ENCODE peak calls at places on chromosomes 13 and 19, in four cellular contexts. V, J, Z and K are unnamed samples.

GRCh38 chr13:40064723-40065122 is 409.3 kb downstream of the COG6 start:
- DNase-seq in Z (no peak), J (no peak), V (no peak), K (peak)

GRCh38 chr13:30892966-30893365 is 13.1 kb upstream of the MEDAG start:
- DNase-seq in J (peak), Z (peak), V (no peak), K (peak)

GRCh38 chr19:3057275-3057714 is 5.0 kb downstream of the TLE5 start:
- DNase-seq in V (no peak), Z (no peak), J (peak), K (no peak)

GRCh38 chr19:27736225-27736624 is 1476.7 kb downstream of the UQCRFS1 start:
- DNase-seq in V (no peak), J (no peak), Z (no peak), K (no peak)

GRCh38 chr13:108795841-108796240 is 166.4 kb downstream of the MYO16 start:
- DNase-seq in V (no peak), J (no peak), Z (no peak), K (peak)

GRCh38 chr13:112453207-112453829 is 77.2 kb downstream of the SPACA7 start:
- DNase-seq in V (no peak), Z (no peak), J (peak), K (no peak)

GRCh38 chr19:1471514-1472107 is 7.4 kb downstream of the C19orf25 start:
- DNase-seq in Z (no peak), V (no peak), J (no peak), K (no peak)

GRCh38 chr19:49567722-49568454 is 12.5 kb downstream of the NOSIP start:
- DNase-seq in V (no peak), J (no peak), Z (peak), K (no peak)

GRCh38 chr13:36673838-36674326 is at the start of gene SERTM1:
- DNase-seq in J (peak), Z (no peak), V (no peak), K (no peak)

GRCh38 chr13:32211788-32212187 is 103.4 kb downstream of the ZAR1L start:
- DNase-seq in Z (no peak), J (no peak), V (no peak), K (peak)

GRCh38 chr13:94558721-94559120 is 37.2 kb downstream of the TGDS start:
- DNase-seq in J (no peak), V (no peak), Z (no peak), K (no peak)

GRCh38 chr13:41554180-41554579 is 96.8 kb downstream of the RGCC start:
- DNase-seq in Z (no peak), V (no peak), J (no peak), K (no peak)

GRCh38 chr19:5451494-5451893 is 3.7 kb upstream of the ZNRF4 start:
- DNase-seq in J (no peak), V (no peak), Z (no peak), K (no peak)

GRCh38 chr13:98965325-98965724 is 12.5 kb downstream of the DOCK9 start:
- DNase-seq in J (no peak), V (no peak), Z (no peak), K (no peak)

GRCh38 chr13:114099191-114099590 is 33.2 kb downstream of the RASA3 start:
- DNase-seq in J (no peak), Z (peak), V (no peak), K (peak)

GRCh38 chr13:51347099-51347498 is 7.6 kb downstream of the SERPINE3 start:
- DNase-seq in V (no peak), Z (no peak), J (no peak), K (no peak)

GRCh38 chr19:13902993-13903555 is 2.8 kb downstream of the BRME1 start:
- DNase-seq in J (peak), V (no peak), Z (peak), K (no peak)

GRCh38 chr13:95002968-95003813 is 290.8 kb upstream of the SOX21 start:
- DNase-seq in J (peak), V (no peak), Z (no peak), K (no peak)

GRCh38 chr13:39373108-39373507 is 229.9 kb downstream of the LHFPL6 start:
- DNase-seq in Z (no peak), J (no peak), V (no peak), K (no peak)

GRCh38 chr19:28691683-28692082 is 521.3 kb downstream of the UQCRFS1 start:
- DNase-seq in Z (no peak), V (no peak), J (no peak), K (no peak)

GRCh38 chr13:100473087-100473486 is 115.5 kb downstream of the GGACT start:
- DNase-seq in J (peak), V (no peak), Z (peak), K (no peak)

GRCh38 chr19:41376998-41377365 is 649 bp downstream of the TMEM91 start:
- DNase-seq in V (no peak), J (no peak), Z (no peak), K (no peak)

GRCh38 chr13:28889317-28889716 is 69.2 kb downstream of the MTUS2 start:
- DNase-seq in V (no peak), J (no peak), Z (no peak), K (no peak)

GRCh38 chr19:14141041-14141440 is 4.7 kb upstream of the ASF1B start:
- DNase-seq in V (no peak), J (no peak), Z (no peak), K (no peak)

GRCh38 chr19:2290441-2291184 is 8.6 kb upstream of the PEAK3 start:
- DNase-seq in J (peak), V (no peak), Z (no peak), K (no peak)

GRCh38 chr19:55495646-55496349 is 7.6 kb downstream of the SSC5D start:
- DNase-seq in J (no peak), Z (no peak), V (no peak), K (no peak)

GRCh38 chr13:74290324-74290773 is 156.1 kb upstream of the KLF12 start:
- DNase-seq in V (no peak), Z (no peak), J (no peak), K (peak)

GRCh38 chr13:43054803-43055802 is 31.7 kb downstream of the DNAJC15 start:
- DNase-seq in Z (peak), J (no peak), V (no peak), K (peak)

GRCh38 chr13:101691326-101691725 is 238.9 kb downstream of the ITGBL1 start:
- DNase-seq in V (no peak), Z (no peak), J (no peak), K (no peak)

GRCh38 chr13:62629618-62630017 is 1214.0 kb upstream of the PCDH20 start:
- DNase-seq in J (no peak), V (no peak), Z (no peak), K (no peak)

GRCh38 chr19:776549-776948 is 20.7 kb upstream of the PTBP1 start:
- DNase-seq in V (no peak), Z (no peak), J (no peak), K (no peak)

GRCh38 chr13:31321457-31321856 is 121.7 kb downstream of the B3GLCT start:
- DNase-seq in J (no peak), Z (no peak), V (no peak), K (no peak)

GRCh38 chr19:3041302-3041701 is 12.2 kb upstream of the TLE2 start:
- DNase-seq in V (no peak), Z (no peak), J (peak), K (no peak)

GRCh38 chr19:39037194-39037593 is 4.8 kb upstream of the FBXO27 start:
- DNase-seq in Z (no peak), V (no peak), J (no peak), K (no peak)

GRCh38 chr19:39032164-39032918 is at the start of gene FBXO27:
- DNase-seq in Z (peak), J (peak), V (no peak), K (no peak)

DNA sequence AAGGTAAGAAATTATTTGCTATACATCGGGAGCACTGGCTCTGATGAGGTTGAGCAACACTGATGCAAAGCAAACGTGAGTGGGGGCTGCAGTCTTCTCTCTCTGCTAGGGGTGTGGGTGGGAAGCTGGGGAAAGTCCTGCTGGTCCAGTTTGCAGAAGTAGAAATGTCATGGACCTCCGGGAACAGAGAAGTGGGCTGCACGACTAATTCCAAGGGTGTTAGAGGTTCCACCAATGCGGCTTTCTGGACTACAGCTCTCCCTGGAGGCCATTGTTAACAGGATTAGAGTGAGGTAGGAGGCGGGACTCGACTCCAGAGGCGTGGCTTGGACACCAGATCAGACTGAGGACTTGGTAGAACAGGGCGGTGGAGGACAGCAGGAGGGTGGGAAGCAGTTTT is 5.7 kb upstream of the FBXO27 start:
- DNase-seq in V (no peak), J (peak), Z (peak), K (peak)
- TF ChIP-seq CHD1 in V (no peak), J (no peak), Z (no peak), K (no peak)

GRCh38 chr19:18637644-18638630 is 1.1 kb downstream of the KLHL26 start:
- DNase-seq in Z (peak), V (no peak), J (no peak), K (no peak)
- TF ChIP-seq CHD1 in Z (no peak), V (no peak), J (no peak), K (no peak)

DNA sequence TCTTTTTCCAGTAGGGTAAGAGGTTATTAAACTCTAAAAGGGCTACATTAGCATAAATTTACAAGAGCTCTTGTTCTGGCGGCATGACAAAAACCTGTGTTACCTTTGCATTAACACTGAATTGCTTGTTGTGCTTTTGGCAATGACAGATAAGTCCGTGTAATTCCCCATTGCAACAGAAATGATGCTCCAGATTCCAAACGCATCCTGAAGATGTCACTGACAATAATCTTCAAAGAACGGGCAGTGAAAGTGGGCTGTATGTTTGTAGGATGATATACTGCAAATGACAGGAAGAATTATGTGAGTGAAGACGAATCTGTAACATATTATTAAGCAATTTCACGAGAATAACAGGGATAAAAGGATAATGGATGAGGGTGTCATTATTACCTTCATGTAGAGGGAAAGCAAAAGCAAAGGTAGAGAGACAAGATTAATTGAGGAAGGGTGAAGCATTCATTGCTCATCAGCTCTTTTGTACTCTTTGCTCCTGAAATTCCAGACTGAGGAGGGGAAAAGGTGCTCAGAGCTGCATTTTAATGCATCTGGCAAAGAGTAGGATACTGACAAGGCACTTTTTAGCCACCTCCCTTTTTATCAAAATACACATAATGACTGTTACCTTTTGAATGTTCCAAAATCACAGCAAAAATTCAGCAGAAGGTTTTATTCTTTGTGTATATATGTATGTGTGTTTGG is 38.5 kb upstream of the MAB21L1 start:
- DNase-seq in Z (no peak), V (no peak), J (no peak), K (no peak)
- TF ChIP-seq CHD1 in Z (no peak), V (no peak), J (no peak), K (no peak)

DNA sequence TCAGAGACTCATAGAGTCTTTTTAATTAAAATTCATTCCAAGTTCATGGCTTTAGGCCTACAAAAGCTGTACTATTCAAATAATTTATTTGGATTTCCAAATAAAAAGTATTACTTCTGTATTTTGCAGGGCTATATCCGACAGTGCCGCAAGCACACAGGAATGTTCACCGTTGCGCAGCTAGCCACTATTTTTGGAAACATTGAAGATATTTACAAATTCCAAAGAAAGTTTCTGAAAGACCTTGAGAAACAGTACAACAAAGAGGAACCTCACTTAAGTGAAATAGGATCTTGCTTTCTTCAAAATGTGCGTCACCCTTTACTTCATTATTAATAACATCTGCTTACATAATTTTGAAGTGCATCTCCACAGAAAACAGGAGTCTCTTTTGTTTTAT is 20.5 kb upstream of the C1QTNF9 start:
- DNase-seq in V (no peak), Z (no peak), J (no peak), K (peak)
- TF ChIP-seq CHD1 in V (no peak), Z (no peak), J (no peak), K (no peak)

GRCh38 chr13:46359731-46360130 is 27.3 kb downstream of the RUBCNL start:
- DNase-seq in V (no peak), J (no peak), Z (no peak), K (peak)
- TF ChIP-seq CHD1 in V (no peak), J (no peak), Z (no peak), K (no peak)

DNA sequence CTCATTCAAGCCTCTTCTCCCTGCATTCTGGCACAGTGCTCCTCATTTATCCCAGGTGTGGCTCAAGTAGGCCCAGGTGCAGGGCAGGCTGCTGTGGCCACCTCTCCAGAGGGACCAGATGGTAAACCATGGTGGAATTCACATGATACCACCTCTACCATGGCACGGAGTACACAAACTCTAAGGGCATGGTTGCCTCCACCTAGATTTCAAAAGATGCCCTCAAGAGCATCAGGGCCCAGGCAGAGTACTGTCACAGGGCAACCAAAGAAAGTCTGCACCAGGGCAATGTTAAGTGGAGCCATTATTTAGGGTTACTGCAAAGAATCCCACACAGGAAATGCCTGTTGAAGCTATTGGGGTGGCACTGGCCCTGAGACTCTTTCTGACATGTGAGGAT is 647.1 kb upstream of the MIR17HG start:
- DNase-seq in V (no peak), Z (no peak), J (no peak), K (no peak)
- TF ChIP-seq CHD1 in V (no peak), Z (no peak), J (no peak), K (no peak)

DNA sequence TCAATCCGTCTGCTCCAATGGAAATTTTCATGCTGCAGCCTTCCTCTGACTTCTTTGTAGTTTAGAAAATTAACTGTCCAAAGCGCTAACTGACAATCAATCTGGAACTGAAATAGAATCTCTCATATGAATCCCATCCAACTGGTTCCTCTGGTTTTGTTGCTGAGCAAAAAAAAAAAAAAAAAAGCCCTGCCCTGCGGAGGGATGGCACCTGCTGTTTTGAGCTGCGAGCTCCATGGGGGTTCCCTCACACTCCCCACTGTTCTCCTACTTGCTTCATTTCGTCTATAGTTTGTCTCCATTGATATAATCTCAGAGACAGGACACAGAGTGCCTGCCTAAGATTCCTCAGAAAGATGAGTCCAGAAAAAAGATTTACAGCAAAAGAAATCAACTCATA is 33.4 kb downstream of the FAAP24 start:
- DNase-seq in Z (no peak), V (no peak), J (no peak), K (no peak)
- TF ChIP-seq CHD1 in Z (no peak), V (no peak), J (no peak), K (no peak)

GRCh38 chr19:46975011-46975917 is 44.4 kb upstream of the NPAS1 start:
- DNase-seq in V (no peak), Z (no peak), J (no peak), K (no peak)

GRCh38 chr19:46967578-46968018 is 52.0 kb upstream of the NPAS1 start:
- DNase-seq in Z (no peak), V (no peak), J (no peak), K (no peak)

GRCh38 chr19:46972301-46972700 is 47.3 kb upstream of the NPAS1 start:
- DNase-seq in V (no peak), J (no peak), Z (no peak), K (no peak)

GRCh38 chr19:46974181-46974580 is 45.5 kb upstream of the NPAS1 start:
- DNase-seq in Z (no peak), J (no peak), V (no peak), K (no peak)

DNA sequence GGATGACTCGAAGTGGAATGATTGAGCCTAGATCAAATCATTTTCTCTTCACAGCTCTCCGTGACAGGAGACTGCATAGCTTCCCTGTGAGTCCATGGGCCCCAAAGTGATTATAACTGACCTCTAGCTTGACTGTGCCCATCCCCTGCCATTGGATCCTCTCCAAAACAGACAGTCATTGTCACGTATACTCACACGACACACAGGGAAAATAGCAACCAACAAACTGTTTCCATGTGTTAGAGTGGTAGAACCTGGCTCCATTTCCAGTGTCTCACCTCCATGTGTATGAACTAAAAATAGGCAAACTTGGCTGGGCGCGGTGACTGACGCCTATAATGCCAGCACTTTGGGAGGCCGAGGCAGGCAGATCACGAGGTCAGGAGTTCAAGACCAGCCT is 48.8 kb upstream of the NPAS1 start:
- DNase-seq in J (no peak), V (no peak), Z (no peak), K (peak)
- TF ChIP-seq CHD1 in J (no peak), V (no peak), Z (no peak), K (no peak)

GRCh38 chr13:23463631-23464030 is 30.1 kb upstream of the SACS start:
- DNase-seq in J (no peak), V (no peak), Z (no peak), K (no peak)

GRCh38 chr13:23468811-23469210 is 35.3 kb upstream of the SACS start:
- DNase-seq in J (no peak), V (no peak), Z (no peak), K (no peak)

GRCh38 chr13:23467048-23467931 is 33.8 kb upstream of the SACS start:
- DNase-seq in J (no peak), Z (no peak), V (no peak), K (peak)

GRCh38 chr13:23467932-23468278 is 34.4 kb upstream of the SACS start:
- DNase-seq in J (no peak), Z (no peak), V (no peak), K (no peak)

GRCh38 chr13:23466144-23467002 is 32.9 kb upstream of the SACS start:
- DNase-seq in Z (peak), V (peak), J (peak), K (peak)
- TF ChIP-seq CHD1 in Z (no peak), V (no peak), J (no peak), K (no peak)

GRCh38 chr13:50243926-50244325 is 228.7 kb downstream of the KCNRG start:
- DNase-seq in V (no peak), Z (no peak), J (no peak), K (no peak)

GRCh38 chr13:50244913-50245574 is 229.8 kb downstream of the KCNRG start:
- DNase-seq in J (no peak), V (peak), Z (peak), K (peak)

GRCh38 chr13:50244355-50244912 is 229.2 kb downstream of the KCNRG start:
- DNase-seq in Z (no peak), J (no peak), V (no peak), K (no peak)

GRCh38 chr13:50238922-50239321 is 223.7 kb downstream of the KCNRG start:
- DNase-seq in J (no peak), Z (no peak), V (no peak), K (no peak)

GRCh38 chr13:50241479-50241878 is 226.2 kb downstream of the KCNRG start:
- DNase-seq in V (no peak), J (no peak), Z (no peak), K (no peak)
- TF ChIP-seq CHD1 in V (no peak), J (no peak), Z (no peak), K (no peak)